ENCODE peak calls at places on chromosomes 4 and X, in ten cellular contexts. One of them, this sample, is unnamed.

GRCh38 chrX:69317721-69318120 is 152.5 kb upstream of the PJA1 start:
- DNase-seq in suprapubic skin: no peak
- DNase-seq in stomach: peak; percentile 5
- DNase-seq in HCT116: no peak
- DNase-seq in transverse colon: no peak
- DNase-seq in body of pancreas: no peak
- DNase-seq in IMR-90: no peak
- DNase-seq in ovary: no peak
- DNase-seq in sigmoid colon: no peak
- DNase-seq in thyroid gland: no peak
- DNase-seq in this sample: no peak

GRCh38 chr4:147928400-147928799 is 196.5 kb downstream of the ARHGAP10 start:
- DNase-seq in transverse colon: no peak
- DNase-seq in stomach: no peak
- DNase-seq in suprapubic skin: no peak
- DNase-seq in IMR-90: peak; percentile 76
- DNase-seq in body of pancreas: no peak
- DNase-seq in HCT116: no peak
- DNase-seq in sigmoid colon: no peak
- DNase-seq in ovary: no peak
- DNase-seq in thyroid gland: no peak
- DNase-seq in this sample: no peak

GRCh38 chrX:11678174-11678573 is 12.5 kb upstream of the ARHGAP6 start:
- DNase-seq in thyroid gland: no peak
- DNase-seq in suprapubic skin: no peak
- DNase-seq in sigmoid colon: no peak
- DNase-seq in transverse colon: no peak
- DNase-seq in IMR-90: no peak
- DNase-seq in body of pancreas: no peak
- DNase-seq in ovary: no peak
- DNase-seq in HCT116: no peak
- DNase-seq in stomach: no peak
- DNase-seq in this sample: no peak

GRCh38 chrX:100449696-100450606 is 39.9 kb upstream of the PCDH19 start:
- DNase-seq in transverse colon: peak; percentile 11
- DNase-seq in IMR-90: no peak
- DNase-seq in HCT116: no peak
- DNase-seq in stomach: no peak
- DNase-seq in thyroid gland: peak; percentile 18
- DNase-seq in body of pancreas: no peak
- DNase-seq in ovary: no peak
- DNase-seq in suprapubic skin: peak; percentile 60
- DNase-seq in sigmoid colon: no peak
- DNase-seq in this sample: no peak

GRCh38 chr4:154086247-154086646 is 297.4 kb upstream of the SFRP2 start:
- DNase-seq in suprapubic skin: no peak
- DNase-seq in body of pancreas: no peak
- DNase-seq in HCT116: no peak
- DNase-seq in IMR-90: no peak
- DNase-seq in sigmoid colon: no peak
- DNase-seq in ovary: no peak
- DNase-seq in stomach: no peak
- DNase-seq in thyroid gland: no peak
- DNase-seq in transverse colon: no peak
- DNase-seq in this sample: no peak

GRCh38 chr4:650951-651883 is 22.9 kb downstream of the ATP5ME start:
- DNase-seq in stomach: no peak
- DNase-seq in ovary: no peak
- DNase-seq in suprapubic skin: no peak
- DNase-seq in IMR-90: no peak
- DNase-seq in body of pancreas: peak; percentile 36
- DNase-seq in thyroid gland: peak; percentile 69
- DNase-seq in HCT116: no peak
- DNase-seq in transverse colon: no peak
- DNase-seq in sigmoid colon: no peak
- DNase-seq in this sample: no peak

GRCh38 chrX:78545233-78545632 is 113.9 kb downstream of the RTL3 start:
- DNase-seq in stomach: no peak
- DNase-seq in suprapubic skin: no peak
- DNase-seq in HCT116: no peak
- DNase-seq in thyroid gland: no peak
- DNase-seq in sigmoid colon: no peak
- DNase-seq in transverse colon: no peak
- DNase-seq in ovary: no peak
- DNase-seq in body of pancreas: peak; percentile 15
- DNase-seq in IMR-90: no peak
- DNase-seq in this sample: no peak

GRCh38 chrX:7202206-7202605 is 54.3 kb upstream of the PUDP start:
- DNase-seq in sigmoid colon: no peak
- DNase-seq in stomach: no peak
- DNase-seq in HCT116: no peak
- DNase-seq in transverse colon: no peak
- DNase-seq in thyroid gland: no peak
- DNase-seq in IMR-90: no peak
- DNase-seq in suprapubic skin: no peak
- DNase-seq in body of pancreas: no peak
- DNase-seq in ovary: no peak
- DNase-seq in this sample: no peak

GRCh38 chrX:120813982-120814381 is 61.7 kb downstream of the CT47B1 start:
- DNase-seq in suprapubic skin: no peak
- DNase-seq in stomach: no peak
- DNase-seq in sigmoid colon: no peak
- DNase-seq in body of pancreas: no peak
- DNase-seq in thyroid gland: no peak
- DNase-seq in ovary: no peak
- DNase-seq in transverse colon: no peak
- DNase-seq in HCT116: no peak
- DNase-seq in IMR-90: no peak
- DNase-seq in this sample: no peak

GRCh38 chrX:149572743-149573142 is 14.5 kb downstream of the MAGEA9B start:
- DNase-seq in suprapubic skin: no peak
- DNase-seq in IMR-90: no peak
- DNase-seq in thyroid gland: no peak
- DNase-seq in transverse colon: no peak
- DNase-seq in sigmoid colon: peak; percentile 2
- DNase-seq in stomach: no peak
- DNase-seq in ovary: no peak
- DNase-seq in body of pancreas: no peak
- DNase-seq in HCT116: no peak
- DNase-seq in this sample: no peak

GRCh38 chr4:15636818-15637217 is 18.3 kb downstream of the FBXL5 start:
- DNase-seq in stomach: no peak
- DNase-seq in HCT116: no peak
- DNase-seq in transverse colon: no peak
- DNase-seq in body of pancreas: no peak
- DNase-seq in thyroid gland: no peak
- DNase-seq in IMR-90: no peak
- DNase-seq in suprapubic skin: no peak
- DNase-seq in sigmoid colon: no peak
- DNase-seq in ovary: no peak
- DNase-seq in this sample: no peak

GRCh38 chrX:139287155-139287924 is 243.2 kb upstream of the F9 start:
- DNase-seq in transverse colon: peak; percentile 15
- DNase-seq in HCT116: no peak
- DNase-seq in thyroid gland: peak; percentile 41
- DNase-seq in ovary: no peak
- DNase-seq in suprapubic skin: no peak
- DNase-seq in stomach: peak; percentile 43
- DNase-seq in body of pancreas: peak; percentile 37
- DNase-seq in IMR-90: no peak
- DNase-seq in sigmoid colon: no peak
- DNase-seq in this sample: no peak

GRCh38 chr4:158913766-158914165 is 144.9 kb downstream of the FNIP2 start:
- DNase-seq in body of pancreas: no peak
- DNase-seq in suprapubic skin: no peak
- DNase-seq in sigmoid colon: no peak
- DNase-seq in IMR-90: no peak
- DNase-seq in ovary: no peak
- DNase-seq in thyroid gland: no peak
- DNase-seq in transverse colon: no peak
- DNase-seq in HCT116: no peak
- DNase-seq in stomach: no peak
- DNase-seq in this sample: no peak

GRCh38 chrX:51334276-51334675 is 1.7 kb downstream of the NUDT10 start:
- DNase-seq in stomach: no peak
- DNase-seq in thyroid gland: no peak
- DNase-seq in IMR-90: no peak
- DNase-seq in HCT116: no peak
- DNase-seq in suprapubic skin: no peak
- DNase-seq in sigmoid colon: no peak
- DNase-seq in transverse colon: no peak
- DNase-seq in ovary: no peak
- DNase-seq in body of pancreas: no peak
- DNase-seq in this sample: no peak

GRCh38 chrX:114712466-114712865 is 128.6 kb downstream of the HTR2C start:
- DNase-seq in stomach: no peak
- DNase-seq in transverse colon: no peak
- DNase-seq in thyroid gland: no peak
- DNase-seq in suprapubic skin: no peak
- DNase-seq in sigmoid colon: no peak
- DNase-seq in ovary: no peak
- DNase-seq in IMR-90: no peak
- DNase-seq in HCT116: no peak
- DNase-seq in body of pancreas: no peak
- DNase-seq in this sample: no peak
- H3K27me3 ChIP-seq in stomach: no peaks in the 10 kb centered on the region
- H3K27me3 ChIP-seq in transverse colon: no peaks in the 10 kb centered on the region
- H3K27me3 ChIP-seq in thyroid gland: no peaks in the 10 kb centered on the region
- H3K27me3 ChIP-seq in suprapubic skin: no peaks in the 10 kb centered on the region
- H3K27me3 ChIP-seq in sigmoid colon: no peaks in the 10 kb centered on the region
- H3K27me3 ChIP-seq in ovary: no peaks in the 10 kb centered on the region
- H3K27me3 ChIP-seq in IMR-90: no peaks in the 10 kb centered on the region
- H3K27me3 ChIP-seq in HCT116: no peaks in the 10 kb centered on the region
- H3K27me3 ChIP-seq in body of pancreas: no peaks in the 10 kb centered on the region
- H3K27me3 ChIP-seq in this sample: no peaks in the 10 kb centered on the region

GRCh38 chr4:8506373-8507250 is 66.0 kb downstream of the TRMT44 start:
- DNase-seq in HCT116: no peak
- DNase-seq in IMR-90: peak; percentile 74
- DNase-seq in suprapubic skin: no peak
- DNase-seq in transverse colon: peak; percentile 18
- DNase-seq in sigmoid colon: peak; percentile 87
- DNase-seq in thyroid gland: peak; percentile 83
- DNase-seq in body of pancreas: peak; percentile 41
- DNase-seq in ovary: peak; percentile 89
- DNase-seq in stomach: no peak
- DNase-seq in this sample: no peak

GRCh38 chr4:8508731-8509130 is 68.2 kb downstream of the TRMT44 start:
- DNase-seq in suprapubic skin: no peak
- DNase-seq in body of pancreas: no peak
- DNase-seq in stomach: no peak
- DNase-seq in sigmoid colon: no peak
- DNase-seq in ovary: no peak
- DNase-seq in transverse colon: no peak
- DNase-seq in IMR-90: no peak
- DNase-seq in thyroid gland: no peak
- DNase-seq in HCT116: no peak
- DNase-seq in this sample: no peak

GRCh38 chr4:8507251-8507570 is 66.6 kb downstream of the TRMT44 start:
- DNase-seq in IMR-90: no peak
- DNase-seq in thyroid gland: peak; percentile 27
- DNase-seq in transverse colon: no peak
- DNase-seq in suprapubic skin: no peak
- DNase-seq in body of pancreas: no peak
- DNase-seq in stomach: no peak
- DNase-seq in sigmoid colon: peak; percentile 61
- DNase-seq in ovary: peak; percentile 70
- DNase-seq in HCT116: no peak
- DNase-seq in this sample: no peak

GRCh38 chr4:8508266-8508665 is 67.7 kb downstream of the TRMT44 start:
- DNase-seq in transverse colon: no peak
- DNase-seq in suprapubic skin: no peak
- DNase-seq in stomach: no peak
- DNase-seq in body of pancreas: no peak
- DNase-seq in HCT116: no peak
- DNase-seq in thyroid gland: no peak
- DNase-seq in ovary: no peak
- DNase-seq in IMR-90: no peak
- DNase-seq in sigmoid colon: peak; percentile 57
- DNase-seq in this sample: no peak

GRCh38 chr4:8507624-8508023 is 67.0 kb downstream of the TRMT44 start:
- DNase-seq in transverse colon: no peak
- DNase-seq in stomach: no peak
- DNase-seq in sigmoid colon: peak; percentile 50
- DNase-seq in ovary: peak; percentile 61
- DNase-seq in thyroid gland: no peak
- DNase-seq in suprapubic skin: no peak
- DNase-seq in body of pancreas: no peak
- DNase-seq in IMR-90: no peak
- DNase-seq in HCT116: no peak
- DNase-seq in this sample: no peak
- TF ChIP-seq POLR2A in transverse colon: no peak
- TF ChIP-seq POLR2A in stomach: no peak
- TF ChIP-seq POLR2A in sigmoid colon: no peak
- TF ChIP-seq POLR2A in ovary: no peak
- TF ChIP-seq POLR2A in thyroid gland: no peak
- TF ChIP-seq POLR2A in suprapubic skin: no peak
- TF ChIP-seq POLR2A in body of pancreas: no peak
- TF ChIP-seq POLR2A in IMR-90: no peak
- TF ChIP-seq POLR2A in HCT116: no peak
- TF ChIP-seq POLR2A in this sample: no peak

DNA sequence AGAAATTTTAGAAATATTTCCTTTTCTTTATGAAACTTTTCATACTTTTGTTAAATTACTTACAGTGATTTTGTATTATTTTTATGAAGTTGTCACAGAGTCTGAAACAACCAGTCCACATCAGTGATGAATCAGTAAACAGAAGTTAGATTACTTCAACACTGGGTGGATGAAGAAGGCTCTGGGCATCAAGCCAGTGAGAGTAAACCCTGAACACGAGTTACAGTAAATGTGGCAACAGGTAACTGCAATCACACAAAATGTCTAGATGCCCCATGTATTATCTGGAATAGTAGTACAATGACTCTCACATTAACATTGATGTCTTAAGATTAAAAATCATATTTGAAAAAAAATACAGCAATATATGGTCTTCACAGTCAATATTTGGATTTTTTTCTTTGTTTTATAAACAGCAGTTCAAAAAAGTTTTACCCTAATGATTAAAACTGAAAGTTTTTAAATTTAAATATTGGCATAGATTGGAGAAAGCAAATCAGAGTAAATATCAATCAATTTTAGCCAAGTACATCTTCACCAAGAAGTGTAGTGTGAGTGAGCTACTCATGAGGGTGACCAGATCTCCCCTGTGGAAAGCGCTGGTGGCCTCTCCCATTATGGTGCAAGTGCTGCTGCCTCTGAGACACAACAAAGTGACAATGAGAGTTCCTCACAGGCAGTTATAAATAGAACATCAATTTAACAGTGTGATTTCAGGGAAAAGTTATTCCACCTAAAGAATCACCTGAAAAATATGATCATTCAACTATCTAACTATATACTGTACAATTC is 63.2 kb upstream of the UGT2B7 start:
- DNase-seq in thyroid gland: no peak
- DNase-seq in HCT116: no peak
- DNase-seq in sigmoid colon: no peak
- DNase-seq in body of pancreas: no peak
- DNase-seq in transverse colon: peak; percentile 23
- DNase-seq in IMR-90: peak; percentile 15
- DNase-seq in ovary: no peak
- DNase-seq in stomach: no peak
- DNase-seq in suprapubic skin: no peak
- DNase-seq in this sample: no peak
- H3K4me1 ChIP-seq in thyroid gland: no peaks in the 10 kb centered on the region
- H3K4me1 ChIP-seq in HCT116: no peaks in the 10 kb centered on the region
- H3K4me1 ChIP-seq in sigmoid colon: no peaks in the 10 kb centered on the region
- H3K4me1 ChIP-seq in body of pancreas: no peaks in the 10 kb centered on the region
- H3K4me1 ChIP-seq in transverse colon: no peaks in the 10 kb centered on the region
- H3K4me1 ChIP-seq in IMR-90: no peaks in the 10 kb centered on the region
- H3K4me1 ChIP-seq in ovary: no peaks in the 10 kb centered on the region
- H3K4me1 ChIP-seq in stomach: no peaks in the 10 kb centered on the region
- H3K4me1 ChIP-seq in suprapubic skin: no peaks in the 10 kb centered on the region
- H3K4me1 ChIP-seq in this sample: no peaks in the 10 kb centered on the region

GRCh38 chr4:78687818-78688217 is 88.3 kb upstream of the BMP2K start:
- DNase-seq in HCT116: no peak
- DNase-seq in transverse colon: no peak
- DNase-seq in suprapubic skin: no peak
- DNase-seq in thyroid gland: no peak
- DNase-seq in ovary: no peak
- DNase-seq in sigmoid colon: no peak
- DNase-seq in IMR-90: no peak
- DNase-seq in stomach: no peak
- DNase-seq in body of pancreas: no peak
- DNase-seq in this sample: no peak
- H3K27me3 ChIP-seq in HCT116: no peaks in the 10 kb centered on the region
- H3K27me3 ChIP-seq in transverse colon: no peaks in the 10 kb centered on the region
- H3K27me3 ChIP-seq in suprapubic skin: no peaks in the 10 kb centered on the region
- H3K27me3 ChIP-seq in thyroid gland: no peaks in the 10 kb centered on the region
- H3K27me3 ChIP-seq in ovary: no peaks in the 10 kb centered on the region
- H3K27me3 ChIP-seq in sigmoid colon: no peaks in the 10 kb centered on the region
- H3K27me3 ChIP-seq in IMR-90: no peaks in the 10 kb centered on the region
- H3K27me3 ChIP-seq in stomach: no peaks in the 10 kb centered on the region
- H3K27me3 ChIP-seq in body of pancreas: no peaks in the 10 kb centered on the region
- H3K27me3 ChIP-seq in this sample: no peaks in the 10 kb centered on the region

This sample was measured in esophagus squamous epithelium.